ENCODE peak calls at places on chromosomes 7 and 10, in eight cellular contexts. H is A549, L is keratinocyte, Y is fibroblast of lung, G is Peyer's patch, O is spleen, D is HCT116, P is heart right ventricle. S is an unnamed sample.

GRCh38 chr7:135204271-135204872 is 7.0 kb downstream of the WDR91 start:
- DNase-seq in H (no peak), L (no peak), Y (peak; percentile 98), G (no peak), O (no peak), D (no peak), P (no peak), S (no peak)

GRCh38 chr7:29895557-29895956 is 89.2 kb downstream of the WIPF3 start:
- DNase-seq in H (no peak), L (no peak), Y (no peak), G (no peak), O (no peak), D (no peak), P (no peak), S (no peak)

GRCh38 chr7:101315336-101315735 is 6.3 kb downstream of the IFT22 start:
- DNase-seq in H (peak; percentile 78), L (peak; percentile 25), Y (peak; percentile 62), G (peak; percentile 75), O (no peak), D (peak; percentile 38), P (no peak), S (no peak)

GRCh38 chr10:71179382-71179781 is 33.0 kb upstream of the UNC5B start:
- DNase-seq in H (no peak), L (no peak), Y (no peak), G (no peak), O (no peak), D (no peak), P (no peak), S (no peak)

GRCh38 chr7:68147621-68148238 is 1151.1 kb downstream of the TYW1 start:
- DNase-seq in H (no peak), L (no peak), Y (no peak), G (no peak), O (no peak), D (no peak), P (no peak), S (no peak)

GRCh38 chr10:108582387-108582786 is 1340.9 kb downstream of the XPNPEP1 start:
- DNase-seq in H (no peak), L (no peak), Y (peak; percentile 19), G (no peak), O (no peak), D (no peak), P (no peak), S (no peak)

GRCh38 chr7:151789380-151789947 is 87.5 kb downstream of the PRKAG2 start:
- DNase-seq in H (no peak), L (no peak), Y (no peak), G (no peak), O (peak; percentile 37), D (no peak), P (no peak), S (peak; percentile 36)

GRCh38 chr7:70694357-70694908 is 437.5 kb upstream of the GALNT17 start:
- DNase-seq in H (peak; percentile 13), L (no peak), Y (peak; percentile 43), G (peak; percentile 58), O (no peak), D (no peak), P (peak; percentile 37), S (peak; percentile 74)

GRCh38 chr10:85995791-85996190 is 370.8 kb downstream of the GRID1 start:
- DNase-seq in H (peak; percentile 42), L (no peak), Y (no peak), G (no peak), O (no peak), D (peak; percentile 29), P (no peak), S (no peak)

GRCh38 chr10:65501259-65501658 is 1424.6 kb upstream of the LRRTM3 start:
- DNase-seq in H (peak; percentile 31), L (no peak), Y (no peak), G (no peak), O (no peak), D (no peak), P (no peak), S (no peak)

GRCh38 chr7:121745856-121746255 is 127.1 kb upstream of the PTPRZ1 start:
- DNase-seq in H (no peak), L (no peak), Y (no peak), G (no peak), O (no peak), D (no peak), P (no peak), S (no peak)

GRCh38 chr7:87342231-87342630 is 3.2 kb upstream of the CROT start:
- DNase-seq in H (no peak), L (no peak), Y (no peak), G (no peak), O (no peak), D (no peak), P (no peak), S (no peak)

GRCh38 chr10:74738052-74738451 is 88.3 kb upstream of the KAT6B start:
- DNase-seq in H (no peak), L (no peak), Y (peak; percentile 27), G (no peak), O (no peak), D (no peak), P (no peak), S (no peak)

GRCh38 chr7:16034353-16034752 is 347.9 kb upstream of the MEOX2 start:
- DNase-seq in H (no peak), L (no peak), Y (peak; percentile 15), G (no peak), O (no peak), D (no peak), P (no peak), S (no peak)

GRCh38 chr7:30796105-30796869 is 25.1 kb downstream of the MINDY4 start:
- DNase-seq in H (no peak), L (no peak), Y (peak; percentile 73), G (no peak), O (no peak), D (no peak), P (no peak), S (no peak)

GRCh38 chr10:79608505-79609375 is 2.0 kb upstream of the SFTPA1 start:
- DNase-seq in H (peak; percentile 17), L (no peak), Y (peak; percentile 16), G (no peak), O (no peak), D (peak; percentile 24), P (peak; percentile 38), S (peak; percentile 83)

GRCh38 chr10:114095676-114096331 is 52.1 kb downstream of the ADRB1 start:
- DNase-seq in H (no peak), L (no peak), Y (no peak), G (no peak), O (no peak), D (no peak), P (no peak), S (no peak)

GRCh38 chr7:47400741-47401206 is 181.1 kb downstream of the TNS3 start:
- DNase-seq in H (no peak), L (no peak), Y (no peak), G (no peak), O (peak; percentile 71), D (no peak), P (no peak), S (peak; percentile 48)

GRCh38 chr10:116270691-116271592 is 2.1 kb downstream of the GFRA1 start:
- DNase-seq in H (no peak), L (no peak), Y (no peak), G (no peak), O (no peak), D (no peak), P (peak; percentile 46), S (no peak)

GRCh38 chr10:86652361-86653202 is 1.8 kb upstream of the OPN4 start:
- DNase-seq in H (no peak), L (no peak), Y (peak; percentile 21), G (peak; percentile 22), O (peak; percentile 59), D (no peak), P (no peak), S (peak; percentile 42)

GRCh38 chr10:79084972-79085597 is 16.3 kb downstream of the ZMIZ1 start:
- DNase-seq in H (no peak), L (no peak), Y (no peak), G (peak; percentile 66), O (peak; percentile 87), D (no peak), P (peak; percentile 48), S (no peak)

GRCh38 chr7:120587281-120587680 is 270.7 kb downstream of the TSPAN12 start:
- DNase-seq in H (no peak), L (no peak), Y (no peak), G (no peak), O (no peak), D (no peak), P (no peak), S (no peak)

GRCh38 chr7:73986158-73986631 is 41.8 kb upstream of the ELN start:
- DNase-seq in H (no peak), L (no peak), Y (peak; percentile 22), G (peak; percentile 54), O (no peak), D (no peak), P (peak; percentile 79), S (no peak)

GRCh38 chr7:17075601-17076000 is 193.8 kb upstream of the AGR3 start:
- DNase-seq in H (no peak), L (no peak), Y (peak; percentile 34), G (no peak), O (no peak), D (no peak), P (no peak), S (no peak)
- H3K27ac ChIP-seq in H (no peak overlapping the region), L (no peak overlapping the region), Y (no peak overlapping the region), G (no peak overlapping the region), O (no peak overlapping the region), D (no peak overlapping the region), P (no peak overlapping the region), S (no peak overlapping the region)

DNA sequence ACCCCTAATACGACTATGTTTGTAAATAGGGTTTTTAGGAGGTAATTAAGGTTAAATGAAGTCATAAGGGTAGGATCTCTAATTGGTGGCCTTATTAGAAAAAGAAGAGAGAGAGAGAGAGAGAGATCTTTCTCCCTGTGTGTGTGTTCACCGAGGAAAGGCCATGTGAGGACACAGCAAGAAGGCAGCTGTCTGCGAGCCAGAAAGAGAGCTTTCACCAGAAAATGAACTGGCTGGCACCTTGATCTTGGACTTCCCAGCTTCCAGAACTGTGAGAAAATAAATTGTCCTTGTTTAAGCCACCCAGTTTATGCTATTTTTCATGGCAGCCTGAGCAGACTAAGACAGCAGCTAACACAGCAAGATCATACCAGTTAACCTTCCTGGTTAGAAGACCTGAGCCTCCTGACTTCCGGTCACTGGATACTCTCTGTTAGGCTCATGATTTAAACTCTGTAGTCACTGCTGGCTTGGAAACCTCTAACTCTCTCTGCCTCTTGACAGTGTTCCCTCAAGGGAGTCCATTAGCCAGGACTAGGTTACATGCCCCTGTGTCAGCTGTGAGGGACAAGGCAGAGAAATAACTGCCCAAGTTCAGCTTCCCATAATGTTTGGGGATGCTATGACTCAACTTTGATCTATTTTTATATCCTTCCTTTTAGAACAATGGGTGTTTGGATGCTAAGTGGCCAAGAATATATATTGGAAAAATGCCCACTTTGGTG is 102.3 kb downstream of the DYNC1I1 start:
- DNase-seq in H (no peak), L (no peak), Y (no peak), G (no peak), O (no peak), D (no peak), P (no peak), S (no peak)
- H3K4me1 ChIP-seq in H (no peaks in the 10 kb centered on the region), L (no peaks in the 10 kb centered on the region), Y (no peaks in the 10 kb centered on the region), G (no peaks in the 10 kb centered on the region), O (no peaks in the 10 kb centered on the region), D (no peaks in the 10 kb centered on the region), P (no peaks in the 10 kb centered on the region), S (no peaks in the 10 kb centered on the region)

GRCh38 chr10:102801978-102802377 is 35.2 kb downstream of the CYP17A1 start:
- DNase-seq in H (no peak), L (no peak), Y (no peak), G (no peak), O (no peak), D (no peak), P (no peak), S (no peak)
- H3K27ac ChIP-seq in H (no peak overlapping the region), L (no peak overlapping the region), Y (no peak overlapping the region), G (no peak overlapping the region), O (peak overlapping the region; percentile 29), D (no peak overlapping the region), P (peak overlapping the region; percentile 73), S (no peak overlapping the region)

GRCh38 chr10:30386801-30387588 is 37.9 kb upstream of the MTPAP start:
- DNase-seq in H (no peak), L (no peak), Y (no peak), G (no peak), O (no peak), D (no peak), P (no peak), S (no peak)
- H3K4me1 ChIP-seq in H (no peaks in the 10 kb centered on the region), L (peaks cover 8% of the 10 kb centered on the region), Y (no peaks in the 10 kb centered on the region), G (no peaks in the 10 kb centered on the region), O (no peaks in the 10 kb centered on the region), D (peaks cover 31% of the 10 kb centered on the region), P (no peaks in the 10 kb centered on the region), S (peaks cover 9% of the 10 kb centered on the region)

S was measured in upper lobe of right lung.